ENCODE peak calls at places on chromosomes 13 and 19, in five cellular contexts. One of them, this sample, is unnamed. For H3K9me3 and H3K4me1, the result is how much of the 10 kb centered on the place peaks cover.

GRCh38 chr13:44719857-44720671 is 143.9 kb upstream of the TSC22D1 start:
- DNase-seq in Peyer's patch: no peak
- DNase-seq in K562: no peak
- DNase-seq in RWPE2: no peak
- DNase-seq in H1: no peak
- DNase-seq in this sample: peak

GRCh38 chr19:10228925-10229324 is 2.2 kb downstream of the S1PR2 start:
- DNase-seq in Peyer's patch: peak
- DNase-seq in K562: peak
- DNase-seq in RWPE2: no peak
- DNase-seq in H1: no peak
- DNase-seq in this sample: peak

GRCh38 chr19:30145467-30145866 is 203.4 kb downstream of the URI1 start:
- DNase-seq in Peyer's patch: no peak
- DNase-seq in K562: no peak
- DNase-seq in RWPE2: no peak
- DNase-seq in H1: no peak
- DNase-seq in this sample: no peak

GRCh38 chr13:27878274-27878673 is 41.5 kb upstream of the PDX1 start:
- DNase-seq in Peyer's patch: no peak
- DNase-seq in K562: no peak
- DNase-seq in RWPE2: no peak
- DNase-seq in H1: no peak
- DNase-seq in this sample: no peak

GRCh38 chr13:41246969-41247750 is 16.2 kb downstream of the MTRF1 start:
- DNase-seq in Peyer's patch: no peak
- DNase-seq in K562: no peak
- DNase-seq in RWPE2: no peak
- DNase-seq in H1: no peak
- DNase-seq in this sample: peak

GRCh38 chr19:18795540-18795939 is 4.4 kb upstream of the COMP start:
- DNase-seq in Peyer's patch: no peak
- DNase-seq in K562: no peak
- DNase-seq in RWPE2: no peak
- DNase-seq in H1: no peak
- DNase-seq in this sample: no peak

GRCh38 chr19:39131255-39131755 is 5.7 kb downstream of the PAK4 start:
- DNase-seq in Peyer's patch: no peak
- DNase-seq in K562: no peak
- DNase-seq in RWPE2: no peak
- DNase-seq in H1: no peak
- DNase-seq in this sample: peak

GRCh38 chr19:24054044-24054935 is 32.7 kb upstream of the ZNF254 start:
- DNase-seq in Peyer's patch: peak
- DNase-seq in K562: no peak
- DNase-seq in RWPE2: peak
- DNase-seq in H1: no peak
- DNase-seq in this sample: no peak

GRCh38 chr13:30047154-30047874 is 196.9 kb upstream of the UBL3 start:
- DNase-seq in Peyer's patch: no peak
- DNase-seq in K562: no peak
- DNase-seq in RWPE2: no peak
- DNase-seq in H1: peak
- DNase-seq in this sample: no peak

GRCh38 chr13:109787135-109787954 is 962 bp upstream of the IRS2 start:
- DNase-seq in Peyer's patch: peak
- DNase-seq in K562: peak
- DNase-seq in RWPE2: no peak
- DNase-seq in H1: peak
- DNase-seq in this sample: peak

GRCh38 chr13:77492982-77493381 is 42.5 kb upstream of the SCEL start:
- DNase-seq in Peyer's patch: no peak
- DNase-seq in K562: no peak
- DNase-seq in RWPE2: no peak
- DNase-seq in H1: no peak
- DNase-seq in this sample: no peak

GRCh38 chr13:43009506-43009905 is 13.9 kb upstream of the DNAJC15 start:
- DNase-seq in Peyer's patch: no peak
- DNase-seq in K562: no peak
- DNase-seq in RWPE2: no peak
- DNase-seq in H1: no peak
- DNase-seq in this sample: no peak

GRCh38 chr19:17404621-17405249 is 695 bp downstream of the BST2 start:
- DNase-seq in Peyer's patch: no peak
- DNase-seq in K562: no peak
- DNase-seq in RWPE2: no peak
- DNase-seq in H1: no peak
- DNase-seq in this sample: no peak
- H3K4me3 ChIP-seq in Peyer's patch: peak
- H3K4me3 ChIP-seq in K562: peak
- H3K4me3 ChIP-seq in RWPE2: peak
- H3K4me3 ChIP-seq in H1: peak
- H3K4me3 ChIP-seq in this sample: peak

GRCh38 chr13:83184819-83185218 is 697.5 kb downstream of the SLITRK1 start:
- DNase-seq in Peyer's patch: no peak
- DNase-seq in K562: no peak
- DNase-seq in RWPE2: no peak
- DNase-seq in H1: no peak
- DNase-seq in this sample: no peak

GRCh38 chr13:83184150-83184475 is 698.2 kb downstream of the SLITRK1 start:
- DNase-seq in Peyer's patch: no peak
- DNase-seq in K562: no peak
- DNase-seq in RWPE2: no peak
- DNase-seq in H1: no peak
- DNase-seq in this sample: no peak

DNA sequence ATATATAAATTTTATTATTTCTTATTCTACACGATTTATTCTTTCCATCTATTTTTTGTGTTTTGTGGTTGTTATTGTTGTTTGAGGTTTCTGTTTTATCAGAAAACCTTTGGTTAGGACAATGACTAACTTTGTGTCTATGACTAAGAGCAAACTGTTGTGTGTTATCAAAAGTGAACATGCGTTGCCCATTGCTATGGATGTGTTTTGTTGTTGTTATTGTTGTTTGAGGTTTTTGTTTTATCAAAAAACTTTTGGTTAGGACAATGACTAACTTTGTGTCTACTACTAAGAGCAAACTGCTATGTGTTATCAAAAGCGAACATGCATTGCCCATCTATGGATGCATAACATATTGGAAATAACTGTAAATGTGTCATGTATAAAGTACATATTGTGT is 692.3 kb downstream of the SLITRK1 start:
- DNase-seq in Peyer's patch: no peak
- DNase-seq in K562: no peak
- DNase-seq in RWPE2: no peak
- DNase-seq in H1: no peak
- DNase-seq in this sample: no peak
- H3K9me3 ChIP-seq in Peyer's patch: under half
- H3K9me3 ChIP-seq in K562: under half
- H3K9me3 ChIP-seq in RWPE2: under half
- H3K9me3 ChIP-seq in H1: under half
- H3K9me3 ChIP-seq in this sample: under half

GRCh38 chr19:7920520-7921301 is 573 bp downstream of the SNAPC2 start:
- DNase-seq in Peyer's patch: peak
- DNase-seq in K562: peak
- DNase-seq in RWPE2: peak
- DNase-seq in H1: peak
- DNase-seq in this sample: peak

GRCh38 chr19:7921302-7921954 is 1.3 kb downstream of the SNAPC2 start:
- DNase-seq in Peyer's patch: no peak
- DNase-seq in K562: no peak
- DNase-seq in RWPE2: no peak
- DNase-seq in H1: no peak
- DNase-seq in this sample: no peak

GRCh38 chr19:7922841-7923205 is 2.7 kb downstream of the SNAPC2 start:
- DNase-seq in Peyer's patch: no peak
- DNase-seq in K562: no peak
- DNase-seq in RWPE2: no peak
- DNase-seq in H1: no peak
- DNase-seq in this sample: no peak

GRCh38 chr19:7923295-7924191 is 2.4 kb downstream of the CTXN1 start:
- DNase-seq in Peyer's patch: no peak
- DNase-seq in K562: no peak
- DNase-seq in RWPE2: no peak
- DNase-seq in H1: no peak
- DNase-seq in this sample: no peak

GRCh38 chr19:7921955-7922840 is 2.1 kb downstream of the SNAPC2 start:
- DNase-seq in Peyer's patch: no peak
- DNase-seq in K562: no peak
- DNase-seq in RWPE2: no peak
- DNase-seq in H1: no peak
- DNase-seq in this sample: no peak
- H3K4me1 ChIP-seq in Peyer's patch: under half
- H3K4me1 ChIP-seq in K562: half or more
- H3K4me1 ChIP-seq in RWPE2: under half
- H3K4me1 ChIP-seq in H1: under half
- H3K4me1 ChIP-seq in this sample: under half

GRCh38 chr19:7442423-7442822 is 46.4 kb downstream of the PEX11G start:
- DNase-seq in Peyer's patch: no peak
- DNase-seq in K562: no peak
- DNase-seq in RWPE2: no peak
- DNase-seq in H1: no peak
- DNase-seq in this sample: no peak
- H3K4me3 ChIP-seq in Peyer's patch: no peak
- H3K4me3 ChIP-seq in K562: no peak
- H3K4me3 ChIP-seq in RWPE2: no peak
- H3K4me3 ChIP-seq in H1: no peak
- H3K4me3 ChIP-seq in this sample: no peak

DNA sequence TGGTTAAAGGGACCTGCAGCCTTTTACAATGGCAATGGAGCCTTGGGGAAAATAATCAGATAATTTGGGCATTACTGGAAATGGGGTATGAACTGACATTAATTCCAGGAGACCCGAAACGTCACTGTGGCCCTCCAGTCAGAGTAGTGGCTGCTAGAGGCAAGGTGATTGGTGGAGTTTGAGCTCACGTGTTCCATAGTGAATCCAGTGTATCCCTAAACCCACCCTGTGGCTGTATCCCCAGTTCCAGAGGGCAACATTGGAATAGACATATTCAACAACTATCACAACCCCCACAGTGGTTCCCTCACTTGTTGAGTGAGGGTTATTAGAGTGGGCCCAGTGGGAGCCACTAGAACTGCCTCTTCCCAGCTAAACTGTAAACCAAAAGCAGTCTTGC is 3.3 kb upstream of the LILRA2 start:
- DNase-seq in Peyer's patch: no peak
- DNase-seq in K562: no peak
- DNase-seq in RWPE2: no peak
- DNase-seq in H1: no peak
- DNase-seq in this sample: no peak
- H3K9me3 ChIP-seq in Peyer's patch: under half
- H3K9me3 ChIP-seq in K562: under half
- H3K9me3 ChIP-seq in RWPE2: under half
- H3K9me3 ChIP-seq in H1: half or more
- H3K9me3 ChIP-seq in this sample: under half

This sample was measured in SJCRH30.